ENCODE peak calls at places on chromosomes 6 and 20, in four cellular contexts. K, L, W and G are unnamed samples.

GRCh38 chr6:82955841-82956240 is 109.8 kb downstream of the UBE3D start:
- DNase-seq in L (no peak), K (no peak), W (no peak), G (no peak)

GRCh38 chr6:169169375-169169774 is 84.3 kb downstream of the THBS2 start:
- DNase-seq in K (no peak), L (no peak), W (no peak), G (no peak)

GRCh38 chr20:10671850-10672578 is 1.8 kb downstream of the JAG1 start:
- DNase-seq in W (peak), K (peak), L (peak), G (peak)

GRCh38 chr6:151015320-151015719 is 149.8 kb downstream of the MTHFD1L start:
- DNase-seq in W (no peak), K (no peak), L (no peak), G (no peak)

GRCh38 chr6:131823276-131823902 is 15.6 kb downstream of the ENPP1 start:
- DNase-seq in W (no peak), L (no peak), K (no peak), G (no peak)

GRCh38 chr6:14706378-14706929 is 539.4 kb upstream of the JARID2 start:
- DNase-seq in W (no peak), L (peak), K (peak), G (no peak)

GRCh38 chr6:42387336-42387735 is 64.4 kb downstream of the TRERF1 start:
- DNase-seq in L (no peak), K (no peak), W (no peak), G (no peak)

GRCh38 chr20:48797850-48798747 is 29.7 kb downstream of the PREX1 start:
- DNase-seq in W (no peak), L (no peak), K (no peak), G (no peak)

GRCh38 chr20:63767886-63768285 is 28.3 kb downstream of the SLC2A4RG start:
- DNase-seq in L (no peak), K (no peak), W (no peak), G (no peak)

GRCh38 chr6:26556263-26557070 is 18.3 kb downstream of the HMGN4 start:
- DNase-seq in L (peak), K (no peak), W (peak), G (no peak)

GRCh38 chr6:159172066-159172465 is 2.9 kb downstream of the FNDC1 start:
- DNase-seq in L (no peak), W (no peak), K (no peak), G (no peak)

GRCh38 chr6:130872250-130873095 is 45.3 kb downstream of the SMLR1 start:
- DNase-seq in L (peak), W (peak), K (peak), G (peak)

GRCh38 chr6:18211338-18211737 is 53.0 kb downstream of the DEK start:
- DNase-seq in W (no peak), L (no peak), K (no peak), G (no peak)